ENCODE peak calls at places on chromosome 19, in six cellular contexts. S, P, L, I, O and B are unnamed samples.

GRCh38 chr19:17473041-17473440 is 2.7 kb downstream of the SLC27A1 start:
- DNase-seq in S (peak; percentile 90), P (no peak), L (no peak), I (no peak), O (peak; percentile 69), B (peak; percentile 62)

GRCh38 chr19:45863840-45864628 is at the start of gene FOXA3:
- DNase-seq in S (peak; percentile 17), P (no peak), L (peak; percentile 83), I (peak; percentile 87), O (peak; percentile 32), B (peak; percentile 62)

GRCh38 chr19:17339088-17339741 is 1.9 kb downstream of the GTPBP3 start:
- DNase-seq in S (no peak), P (no peak), L (peak; percentile 91), I (peak; percentile 90), O (no peak), B (no peak)

GRCh38 chr19:12194827-12195500 is 32.1 kb downstream of the ZNF136 start:
- DNase-seq in S (peak; percentile 6), P (peak; percentile 53), L (no peak), I (no peak), O (peak; percentile 94), B (no peak)

GRCh38 chr19:55197531-55197930 is 11.8 kb downstream of the PTPRH start:
- DNase-seq in S (no peak), P (no peak), L (no peak), I (no peak), O (peak; percentile 22), B (peak; percentile 15)

GRCh38 chr19:4375620-4376228 is 24.6 kb downstream of the SH3GL1 start:
- DNase-seq in S (peak; percentile 81), P (no peak), L (no peak), I (no peak), O (peak; percentile 86), B (peak; percentile 83)

GRCh38 chr19:12838182-12838890 is at the start of gene MAST1:
- DNase-seq in S (no peak), P (no peak), L (peak; percentile 65), I (peak; percentile 86), O (peak; percentile 39), B (peak; percentile 21)

GRCh38 chr19:8145969-8146368 is 3.4 kb downstream of the FBN3 start:
- DNase-seq in S (no peak), P (no peak), L (peak; percentile 89), I (no peak), O (peak; percentile 8), B (no peak)

GRCh38 chr19:17248011-17248776 is 2.5 kb upstream of the NR2F6 start:
- DNase-seq in S (no peak), P (no peak), L (peak; percentile 90), I (peak; percentile 79), O (peak; percentile 55), B (peak; percentile 32)

GRCh38 chr19:50858896-50859295 is 4.2 kb downstream of the KLK3 start:
- DNase-seq in S (no peak), P (no peak), L (peak; percentile 82), I (no peak), O (no peak), B (no peak)

GRCh38 chr19:55423225-55423967 is 15.8 kb upstream of the UBE2S start:
- DNase-seq in S (no peak), P (no peak), L (no peak), I (no peak), O (no peak), B (no peak)

GRCh38 chr19:51572908-51573307 is 1.8 kb downstream of the ZNF175 start:
- DNase-seq in S (peak; percentile 90), P (no peak), L (no peak), I (no peak), O (no peak), B (peak; percentile 78)

GRCh38 chr19:8355631-8356402 is 8.1 kb upstream of the ANGPTL4 start:
- DNase-seq in S (peak; percentile 98), P (no peak), L (no peak), I (no peak), O (peak; percentile 54), B (peak; percentile 100)

GRCh38 chr19:6402834-6403608 is 10.1 kb upstream of the GTF2F1 start:
- DNase-seq in S (peak; percentile 52), P (no peak), L (no peak), I (no peak), O (no peak), B (no peak)

GRCh38 chr19:38473201-38473600 is 39.7 kb downstream of the RYR1 start:
- DNase-seq in S (no peak), P (no peak), L (no peak), I (no peak), O (no peak), B (no peak)

GRCh38 chr19:16654151-16654550 is 5.8 kb downstream of the SMIM7 start:
- DNase-seq in S (no peak), P (no peak), L (peak; percentile 35), I (no peak), O (no peak), B (peak; percentile 28)

GRCh38 chr19:54207908-54208783 is 7.5 kb downstream of the RPS9 start:
- DNase-seq in S (peak; percentile 78), P (no peak), L (no peak), I (peak; percentile 64), O (peak; percentile 74), B (peak; percentile 84)

GRCh38 chr19:4622695-4623421 is 16.5 kb upstream of the TNFAIP8L1 start:
- DNase-seq in S (no peak), P (no peak), L (peak; percentile 86), I (no peak), O (no peak), B (no peak)

GRCh38 chr19:40659116-40659515 is 31.3 kb downstream of the NUMBL start:
- DNase-seq in S (no peak), P (no peak), L (no peak), I (no peak), O (no peak), B (no peak)

GRCh38 chr19:5628919-5629481 is 6.1 kb downstream of the SAFB start:
- DNase-seq in S (no peak), P (no peak), L (no peak), I (no peak), O (no peak), B (no peak)

GRCh38 chr19:1318678-1319471 is 33.2 kb downstream of the EFNA2 start:
- DNase-seq in S (no peak), P (no peak), L (no peak), I (no peak), O (no peak), B (no peak)

GRCh38 chr19:292951-293350 is 1.7 kb upstream of the PLPP2 start:
- DNase-seq in S (no peak), P (no peak), L (no peak), I (no peak), O (no peak), B (no peak)

GRCh38 chr19:7512400-7512851 is 3.5 kb upstream of the ZNF358 start:
- DNase-seq in S (no peak), P (no peak), L (no peak), I (no peak), O (peak; percentile 94), B (no peak)

GRCh38 chr19:51354742-51355148 is 11.4 kb downstream of the ETFB start:
- DNase-seq in S (peak; percentile 19), P (peak; percentile 87), L (peak; percentile 73), I (peak; percentile 55), O (no peak), B (peak; percentile 46)

GRCh38 chr19:38401148-38401547 is 1.7 kb upstream of the FAM98C start:
- DNase-seq in S (peak; percentile 50), P (no peak), L (no peak), I (no peak), O (peak; percentile 88), B (peak; percentile 95)

DNA sequence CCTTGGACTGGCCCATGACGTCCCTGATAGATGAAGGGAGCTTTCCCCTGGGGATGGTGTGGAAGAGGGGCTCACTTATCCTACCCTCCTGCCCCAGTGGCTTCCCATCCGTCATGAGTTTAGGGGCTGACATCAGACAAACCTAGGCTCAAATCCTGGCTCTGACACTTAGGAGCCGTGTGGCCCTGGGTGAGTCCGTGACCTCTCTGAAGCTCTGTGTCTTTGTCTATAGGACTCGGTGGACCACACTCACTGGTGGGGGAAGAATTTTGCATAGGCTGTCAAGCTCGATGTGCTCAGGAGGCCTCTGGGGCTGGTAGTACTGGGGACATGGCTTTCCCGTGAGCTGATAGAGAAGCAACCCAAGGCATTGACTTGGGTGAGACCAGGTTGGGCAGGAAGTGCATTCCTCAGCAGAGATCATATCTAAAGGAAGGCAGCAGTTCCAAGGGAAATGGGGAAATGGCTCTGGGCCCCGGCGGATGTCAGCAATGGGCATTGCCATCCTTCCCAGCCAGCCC is 17.4 kb upstream of the AP1M2 start:
- DNase-seq in S (no peak), P (no peak), L (no peak), I (no peak), O (peak; percentile 70), B (no peak)
- H2AFZ ChIP-seq in S (peak overlapping the region; percentile 14), P (no peak overlapping the region), L (no peak overlapping the region), I (no peak overlapping the region), O (peak overlapping the region; percentile 21), B (no peak overlapping the region)

DNA sequence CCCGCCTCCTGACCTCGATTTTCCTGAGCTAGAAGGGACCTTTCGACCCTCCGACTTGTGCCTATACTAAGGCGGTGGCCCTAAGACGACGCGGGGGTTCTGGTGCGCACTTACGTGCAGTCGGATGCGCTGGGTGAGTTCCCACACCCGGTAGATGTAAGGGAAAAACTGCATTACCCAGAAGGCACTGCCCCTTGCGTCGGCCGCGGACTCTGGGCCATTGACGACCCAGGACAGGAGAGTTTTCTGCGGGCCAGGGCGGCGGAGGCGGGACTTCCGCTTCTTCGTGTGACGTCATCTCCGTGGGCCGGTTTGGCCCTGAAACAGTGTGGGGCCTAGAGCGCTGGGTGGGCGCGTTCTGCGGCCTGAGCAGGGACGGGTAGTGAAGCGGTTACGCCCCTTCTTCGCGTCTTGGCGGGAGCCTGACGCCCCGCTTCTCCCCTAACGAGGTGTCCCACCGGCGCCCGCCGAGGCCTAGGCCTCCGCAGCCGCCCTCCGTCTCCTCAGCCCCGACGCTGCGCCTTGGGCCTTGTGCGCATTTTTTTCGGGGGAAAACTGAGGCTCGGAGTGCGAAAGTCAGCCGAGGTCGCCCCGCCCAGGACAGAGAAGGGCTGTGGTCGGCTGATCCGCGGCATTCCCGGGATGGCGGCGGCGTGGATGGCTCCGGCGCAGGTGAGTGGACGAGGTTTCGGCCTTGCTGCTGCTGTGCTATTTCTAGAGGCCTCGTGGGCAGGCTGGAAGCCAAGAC is at the start of gene ZNF460:
- DNase-seq in S (peak; percentile 97), P (peak; percentile 98), L (peak; percentile 97), I (peak; percentile 97), O (peak; percentile 99), B (peak; percentile 98)
- H2AK5ac ChIP-seq in S (peak within 1 kb of the TSS; percentile 95), P (peak within 1 kb of the TSS; percentile 2), L (no peak within 1 kb of the TSS), I (peak within 1 kb of the TSS; percentile 78), O (peak within 1 kb of the TSS; percentile 88), B (peak within 1 kb of the TSS; percentile 95)

DNA sequence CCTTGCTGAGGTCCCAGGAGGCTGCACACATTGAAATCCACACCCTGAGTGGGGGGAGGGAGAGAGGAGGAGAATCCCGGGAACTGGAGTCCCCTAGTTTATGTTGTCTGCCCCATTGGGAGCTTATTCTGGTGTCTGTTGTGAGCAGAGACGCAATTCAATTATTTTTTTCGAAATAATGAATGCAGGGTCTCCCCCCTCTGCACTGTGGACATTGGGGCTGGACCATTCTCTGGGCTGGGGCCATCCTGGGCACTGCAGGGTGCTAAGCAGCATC is 48.0 kb downstream of the GNG7 start:
- DNase-seq in S (no peak), P (no peak), L (no peak), I (no peak), O (no peak), B (no peak)
- H3K4me2 ChIP-seq in S (no peak overlapping the region), P (no peak overlapping the region), L (no peak overlapping the region), I (peak overlapping the region; percentile 68), O (no peak overlapping the region), B (no peak overlapping the region)

DNA sequence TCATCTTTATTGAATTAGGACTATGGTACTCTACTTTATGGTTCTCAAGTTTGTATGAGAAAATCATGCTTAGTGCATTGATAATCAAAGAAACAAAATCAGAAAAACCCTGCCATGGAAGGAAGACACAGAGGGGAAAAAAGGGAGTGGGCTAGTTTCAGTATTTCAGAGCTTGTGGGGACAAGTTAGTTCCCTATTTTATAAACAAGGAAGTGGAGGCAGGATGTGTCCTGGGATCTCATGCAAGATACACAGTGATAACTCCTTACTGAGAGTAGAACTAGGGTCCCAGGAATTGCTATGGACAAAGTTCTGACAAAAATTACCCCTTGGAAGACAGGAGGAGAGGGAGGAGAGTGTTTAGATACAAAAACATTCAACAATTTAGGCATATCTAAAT is 1277.3 kb downstream of the UQCRFS1 start:
- DNase-seq in S (no peak), P (no peak), L (no peak), I (no peak), O (no peak), B (no peak)
- H2AFZ ChIP-seq in S (no peak overlapping the region), P (no peak overlapping the region), L (no peak overlapping the region), I (no peak overlapping the region), O (no peak overlapping the region), B (no peak overlapping the region)